ENCODE peak calls at places on chromosomes 13 and 19, in five cellular contexts. One of them, this sample, is unnamed.

GRCh38 chr13:112060899-112061366 is 6.0 kb upstream of the SOX1 start:
- DNase-seq in CD4-positive, alpha-beta T cell: no peak
- DNase-seq in fibroblast of villous mesenchyme: no peak
- DNase-seq in choroid plexus epithelial cell: no peak
- DNase-seq in activated B cell treated with CpG ODN at 0.5 μM for 24 hours: no peak
- DNase-seq in this sample: no peak

GRCh38 chr13:73248711-73249580 is 190.1 kb downstream of the KLF5 start:
- DNase-seq in CD4-positive, alpha-beta T cell: no peak
- DNase-seq in fibroblast of villous mesenchyme: peak
- DNase-seq in choroid plexus epithelial cell: peak
- DNase-seq in activated B cell treated with CpG ODN at 0.5 μM for 24 hours: no peak
- DNase-seq in this sample: no peak

GRCh38 chr19:48842744-48843162 is 6.5 kb upstream of the HSD17B14 start:
- DNase-seq in CD4-positive, alpha-beta T cell: peak
- DNase-seq in fibroblast of villous mesenchyme: peak
- DNase-seq in choroid plexus epithelial cell: peak
- DNase-seq in activated B cell treated with CpG ODN at 0.5 μM for 24 hours: peak
- DNase-seq in this sample: peak

GRCh38 chr13:52840066-52840465 is 8.4 kb downstream of the PCDH8 start:
- DNase-seq in CD4-positive, alpha-beta T cell: no peak
- DNase-seq in fibroblast of villous mesenchyme: no peak
- DNase-seq in choroid plexus epithelial cell: no peak
- DNase-seq in activated B cell treated with CpG ODN at 0.5 μM for 24 hours: no peak
- DNase-seq in this sample: no peak

GRCh38 chr19:41205995-41206394 is 13.0 kb downstream of the CYP2S1 start:
- DNase-seq in CD4-positive, alpha-beta T cell: no peak
- DNase-seq in fibroblast of villous mesenchyme: no peak
- DNase-seq in choroid plexus epithelial cell: no peak
- DNase-seq in activated B cell treated with CpG ODN at 0.5 μM for 24 hours: no peak
- DNase-seq in this sample: no peak

GRCh38 chr13:45828253-45828968 is 23.1 kb downstream of the SIAH3 start:
- DNase-seq in CD4-positive, alpha-beta T cell: no peak
- DNase-seq in fibroblast of villous mesenchyme: no peak
- DNase-seq in choroid plexus epithelial cell: no peak
- DNase-seq in activated B cell treated with CpG ODN at 0.5 μM for 24 hours: no peak
- DNase-seq in this sample: no peak

GRCh38 chr19:38932425-38933179 is 1.9 kb downstream of the MRPS12 start:
- DNase-seq in CD4-positive, alpha-beta T cell: peak
- DNase-seq in fibroblast of villous mesenchyme: peak
- DNase-seq in choroid plexus epithelial cell: peak
- DNase-seq in activated B cell treated with CpG ODN at 0.5 μM for 24 hours: no peak
- DNase-seq in this sample: peak

GRCh38 chr19:611506-611869 is 21.8 kb downstream of the HCN2 start:
- DNase-seq in CD4-positive, alpha-beta T cell: no peak
- DNase-seq in fibroblast of villous mesenchyme: peak
- DNase-seq in choroid plexus epithelial cell: peak
- DNase-seq in activated B cell treated with CpG ODN at 0.5 μM for 24 hours: no peak
- DNase-seq in this sample: no peak

GRCh38 chr19:39927076-39927475 is 7.4 kb downstream of the FCGBP start:
- DNase-seq in CD4-positive, alpha-beta T cell: no peak
- DNase-seq in fibroblast of villous mesenchyme: no peak
- DNase-seq in choroid plexus epithelial cell: no peak
- DNase-seq in activated B cell treated with CpG ODN at 0.5 μM for 24 hours: no peak
- DNase-seq in this sample: no peak

GRCh38 chr19:45601524-45602522 is at the start of gene GPR4:
- DNase-seq in CD4-positive, alpha-beta T cell: no peak
- DNase-seq in fibroblast of villous mesenchyme: no peak
- DNase-seq in choroid plexus epithelial cell: no peak
- DNase-seq in activated B cell treated with CpG ODN at 0.5 μM for 24 hours: no peak
- DNase-seq in this sample: peak
- TF ChIP-seq CTCF in CD4-positive, alpha-beta T cell: no peak
- TF ChIP-seq CTCF in fibroblast of villous mesenchyme: no peak
- TF ChIP-seq CTCF in choroid plexus epithelial cell: no peak
- TF ChIP-seq CTCF in activated B cell treated with CpG ODN at 0.5 μM for 24 hours: no peak
- TF ChIP-seq CTCF in this sample: no peak

DNA sequence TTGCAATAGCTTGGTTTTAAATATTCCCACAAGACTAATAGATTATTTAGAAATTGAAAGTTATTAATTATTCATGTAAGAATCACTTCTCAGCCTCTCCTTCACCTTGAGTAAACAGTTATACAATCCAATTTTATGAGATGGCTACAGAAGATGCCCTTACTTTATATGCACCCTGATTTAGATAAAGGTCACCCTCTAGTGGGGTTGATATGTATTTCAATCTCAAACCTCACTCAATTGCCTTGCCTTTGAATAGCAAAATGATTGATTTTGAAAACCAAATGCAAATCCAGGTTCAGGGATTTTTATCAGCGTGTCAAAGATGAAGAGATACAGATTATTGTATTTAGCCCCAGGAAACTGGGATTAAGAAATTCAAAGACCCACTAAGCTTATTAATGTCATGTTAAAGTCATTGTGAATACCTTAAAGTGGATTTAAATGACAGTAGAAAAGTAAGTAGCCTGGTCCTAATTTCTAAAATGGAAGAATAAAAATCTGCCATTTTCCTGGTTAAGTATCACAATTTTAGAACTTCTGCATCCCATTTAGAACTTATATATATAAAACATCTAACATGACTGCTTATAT is 305.1 kb downstream of the ITGBL1 start:
- DNase-seq in CD4-positive, alpha-beta T cell: no peak
- DNase-seq in fibroblast of villous mesenchyme: peak
- DNase-seq in choroid plexus epithelial cell: peak
- DNase-seq in activated B cell treated with CpG ODN at 0.5 μM for 24 hours: no peak
- DNase-seq in this sample: peak
- TF ChIP-seq CTCF in CD4-positive, alpha-beta T cell: no peak
- TF ChIP-seq CTCF in fibroblast of villous mesenchyme: peak
- TF ChIP-seq CTCF in choroid plexus epithelial cell: peak
- TF ChIP-seq CTCF in activated B cell treated with CpG ODN at 0.5 μM for 24 hours: no peak
- TF ChIP-seq CTCF in this sample: peak

DNA sequence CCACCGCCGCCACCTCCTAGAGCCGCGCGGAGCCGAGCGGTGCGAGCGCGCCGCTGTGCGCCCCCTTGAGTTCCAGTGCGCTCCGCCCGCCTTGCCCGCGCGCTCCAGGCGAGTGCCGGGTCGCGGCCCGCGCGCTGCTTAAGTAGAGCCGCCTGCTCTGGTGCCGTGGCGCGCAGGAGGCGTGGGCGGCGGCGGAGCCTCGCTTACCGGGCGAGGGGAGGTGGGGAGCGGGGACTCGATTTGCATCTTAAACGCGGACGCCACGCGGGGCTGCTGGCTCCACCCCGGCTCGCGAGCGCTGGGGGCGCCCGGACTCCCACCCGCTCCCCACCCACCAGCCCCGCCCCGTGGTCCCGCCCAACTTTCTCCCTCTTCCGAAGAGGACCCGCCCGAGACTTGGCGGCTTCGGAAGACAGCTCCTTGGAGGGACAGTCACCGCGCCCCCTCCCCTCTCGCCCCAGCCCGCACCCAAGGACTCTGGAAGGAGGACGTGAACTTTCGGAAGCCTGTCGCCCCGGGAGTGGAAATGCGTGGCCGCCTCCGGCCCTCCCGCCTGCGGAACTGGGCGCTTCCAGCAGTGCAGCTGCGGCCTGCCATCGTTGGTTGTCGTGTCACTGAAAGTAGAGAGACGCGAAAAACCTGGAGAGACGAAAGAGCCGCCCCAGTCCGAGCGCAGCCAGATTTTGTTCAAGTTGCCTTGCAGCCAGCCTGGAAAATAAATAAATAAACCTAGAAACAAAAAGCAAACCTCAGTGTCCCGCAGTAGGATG is at the start of gene KCTD12:
- DNase-seq in CD4-positive, alpha-beta T cell: peak
- DNase-seq in fibroblast of villous mesenchyme: peak
- DNase-seq in choroid plexus epithelial cell: peak
- DNase-seq in activated B cell treated with CpG ODN at 0.5 μM for 24 hours: peak
- DNase-seq in this sample: peak
- TF ChIP-seq CTCF in CD4-positive, alpha-beta T cell: no peak
- TF ChIP-seq CTCF in fibroblast of villous mesenchyme: peak
- TF ChIP-seq CTCF in choroid plexus epithelial cell: peak
- TF ChIP-seq CTCF in activated B cell treated with CpG ODN at 0.5 μM for 24 hours: no peak
- TF ChIP-seq CTCF in this sample: peak

DNA sequence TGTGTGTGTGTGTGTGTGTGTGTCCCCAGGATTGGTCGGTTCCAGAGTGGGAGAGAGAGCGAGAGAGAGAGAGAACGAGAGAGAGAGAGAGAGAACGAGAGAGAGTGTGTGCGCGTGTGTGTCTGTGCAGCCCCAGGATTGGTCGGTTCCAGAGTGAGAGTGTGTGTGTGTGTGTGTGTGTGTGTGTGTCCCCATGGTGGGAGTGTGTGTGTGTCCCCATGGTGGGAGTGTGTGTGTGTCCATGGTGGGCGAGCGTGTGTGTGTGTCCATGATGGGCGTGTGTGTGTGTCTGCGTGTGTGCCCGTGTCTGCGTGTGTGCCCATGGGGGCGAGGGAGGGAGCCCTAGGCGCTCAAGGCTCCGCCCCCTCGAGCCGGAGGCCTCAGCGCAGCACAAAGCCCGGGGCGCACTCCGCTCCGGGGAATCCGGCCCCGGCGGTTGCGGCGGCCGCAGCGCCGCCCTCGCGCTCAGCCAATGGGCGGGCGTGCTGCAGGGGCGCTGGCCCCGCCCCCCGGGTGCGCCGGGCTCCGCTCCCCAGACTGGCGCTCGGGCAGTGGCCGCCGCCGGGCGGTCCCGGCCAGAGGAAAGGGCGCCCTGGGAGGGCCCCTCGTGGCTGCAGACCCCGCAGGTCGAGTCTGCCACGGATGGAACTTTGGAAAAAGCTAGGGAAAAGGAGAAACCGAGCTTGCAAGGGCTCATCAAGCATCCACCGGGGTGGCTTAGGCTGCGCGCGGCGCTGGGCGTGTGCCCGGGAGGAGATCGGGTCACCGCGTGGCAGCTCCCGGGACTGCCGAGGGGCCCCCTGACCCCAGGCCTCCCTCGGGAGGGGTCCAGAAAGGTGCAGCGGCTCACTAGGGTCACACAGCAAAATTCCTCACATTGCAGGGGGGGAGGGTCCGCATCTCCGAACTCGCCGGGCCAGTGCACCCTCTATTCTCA is 96.2 kb downstream of the INSR start:
- DNase-seq in CD4-positive, alpha-beta T cell: peak
- DNase-seq in fibroblast of villous mesenchyme: peak
- DNase-seq in choroid plexus epithelial cell: peak
- DNase-seq in activated B cell treated with CpG ODN at 0.5 μM for 24 hours: peak
- DNase-seq in this sample: peak
- TF ChIP-seq CTCF in CD4-positive, alpha-beta T cell: no peak
- TF ChIP-seq CTCF in fibroblast of villous mesenchyme: no peak
- TF ChIP-seq CTCF in choroid plexus epithelial cell: no peak
- TF ChIP-seq CTCF in activated B cell treated with CpG ODN at 0.5 μM for 24 hours: no peak
- TF ChIP-seq CTCF in this sample: no peak

DNA sequence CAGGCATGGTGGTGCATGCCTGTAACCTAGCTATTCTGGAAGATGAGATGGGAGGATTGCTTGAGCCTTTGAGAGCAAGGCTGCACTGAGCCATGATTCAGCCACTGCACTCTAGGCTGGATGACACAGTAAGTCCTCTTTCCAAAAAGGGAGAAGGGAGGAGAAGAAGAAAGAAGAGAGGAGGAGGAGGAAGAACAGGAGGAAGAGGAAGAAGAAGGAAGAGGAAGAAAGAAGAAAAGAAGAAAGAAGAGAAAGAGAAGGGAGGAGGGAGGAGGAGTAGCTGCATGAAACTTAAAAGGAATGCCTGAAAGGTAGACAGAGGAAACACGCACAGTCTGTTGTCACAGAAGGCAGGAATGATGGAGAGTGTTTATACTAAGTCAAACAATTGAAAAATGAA is 3.6 kb upstream of the DPY19L3 start:
- DNase-seq in CD4-positive, alpha-beta T cell: no peak
- DNase-seq in fibroblast of villous mesenchyme: no peak
- DNase-seq in choroid plexus epithelial cell: no peak
- DNase-seq in activated B cell treated with CpG ODN at 0.5 μM for 24 hours: no peak
- DNase-seq in this sample: no peak
- TF ChIP-seq CTCF in CD4-positive, alpha-beta T cell: no peak
- TF ChIP-seq CTCF in fibroblast of villous mesenchyme: no peak
- TF ChIP-seq CTCF in choroid plexus epithelial cell: no peak
- TF ChIP-seq CTCF in activated B cell treated with CpG ODN at 0.5 μM for 24 hours: no peak
- TF ChIP-seq CTCF in this sample: no peak

DNA sequence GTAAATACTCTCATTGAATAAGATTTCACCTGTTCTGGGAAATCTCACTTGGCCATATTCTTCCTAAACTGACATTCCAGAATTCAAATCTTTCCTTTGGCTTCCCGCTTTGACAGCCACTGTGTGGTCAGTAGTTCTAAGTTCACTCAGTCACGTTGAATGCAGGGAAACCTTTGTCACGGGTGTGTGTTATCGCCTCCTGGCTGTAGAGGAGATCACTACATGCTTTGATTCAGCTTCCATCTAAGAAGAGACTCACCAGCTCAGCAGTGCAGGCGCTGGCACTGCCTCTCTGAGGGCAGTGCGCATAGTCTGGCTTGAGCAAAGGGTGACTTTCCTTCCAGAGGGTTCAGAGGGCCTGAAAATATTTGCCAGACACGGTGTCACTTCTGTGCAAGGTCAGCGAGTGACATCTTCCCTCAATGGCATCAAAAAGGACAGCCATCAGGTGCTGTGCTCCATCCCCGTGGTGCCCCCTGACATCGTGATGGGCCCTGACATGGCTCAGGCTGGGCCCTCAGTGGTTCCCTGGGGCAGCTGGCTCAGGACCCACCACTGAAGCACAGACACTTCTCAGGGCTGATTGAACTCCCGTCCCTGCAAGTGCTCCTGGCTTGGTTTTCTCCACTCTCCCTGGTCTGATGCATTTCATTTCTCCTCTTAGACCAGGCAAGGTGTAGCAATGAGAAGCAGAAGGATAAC is 635.4 kb upstream of the ARGLU1 start:
- DNase-seq in CD4-positive, alpha-beta T cell: no peak
- DNase-seq in fibroblast of villous mesenchyme: no peak
- DNase-seq in choroid plexus epithelial cell: peak
- DNase-seq in activated B cell treated with CpG ODN at 0.5 μM for 24 hours: no peak
- DNase-seq in this sample: peak
- TF ChIP-seq CTCF in CD4-positive, alpha-beta T cell: no peak
- TF ChIP-seq CTCF in fibroblast of villous mesenchyme: peak
- TF ChIP-seq CTCF in choroid plexus epithelial cell: peak
- TF ChIP-seq CTCF in activated B cell treated with CpG ODN at 0.5 μM for 24 hours: no peak
- TF ChIP-seq CTCF in this sample: peak

DNA sequence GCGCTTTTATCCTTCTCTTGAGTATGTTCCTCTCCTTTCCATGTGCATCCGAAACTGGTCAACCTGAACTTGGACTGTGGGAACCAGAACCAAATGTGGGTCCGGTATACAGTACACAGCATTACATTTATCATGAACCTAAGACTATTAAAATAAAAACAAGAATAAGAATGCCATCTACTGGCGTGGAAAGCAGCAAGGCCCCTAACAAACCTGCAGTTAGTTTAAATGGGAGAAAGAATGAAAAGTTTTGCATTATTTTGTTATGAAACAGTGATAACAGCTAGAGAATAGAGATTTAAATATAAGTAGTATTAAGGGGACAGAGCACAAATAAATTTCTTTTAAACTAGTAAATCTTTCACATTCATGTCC is 159.5 kb downstream of the RBM26 start:
- DNase-seq in CD4-positive, alpha-beta T cell: no peak
- DNase-seq in fibroblast of villous mesenchyme: no peak
- DNase-seq in choroid plexus epithelial cell: no peak
- DNase-seq in activated B cell treated with CpG ODN at 0.5 μM for 24 hours: no peak
- DNase-seq in this sample: peak
- TF ChIP-seq CTCF in CD4-positive, alpha-beta T cell: no peak
- TF ChIP-seq CTCF in fibroblast of villous mesenchyme: no peak
- TF ChIP-seq CTCF in choroid plexus epithelial cell: no peak
- TF ChIP-seq CTCF in activated B cell treated with CpG ODN at 0.5 μM for 24 hours: no peak
- TF ChIP-seq CTCF in this sample: peak

GRCh38 chr19:42942187-42942789 is 5.3 kb upstream of the PSG7 start:
- DNase-seq in CD4-positive, alpha-beta T cell: no peak
- DNase-seq in fibroblast of villous mesenchyme: peak
- DNase-seq in choroid plexus epithelial cell: peak
- DNase-seq in activated B cell treated with CpG ODN at 0.5 μM for 24 hours: no peak
- DNase-seq in this sample: no peak
- TF ChIP-seq CTCF in CD4-positive, alpha-beta T cell: no peak
- TF ChIP-seq CTCF in fibroblast of villous mesenchyme: peak
- TF ChIP-seq CTCF in choroid plexus epithelial cell: peak
- TF ChIP-seq CTCF in activated B cell treated with CpG ODN at 0.5 μM for 24 hours: no peak
- TF ChIP-seq CTCF in this sample: peak

This sample was measured in GM13977.